ENCODE peak calls at places on chromosomes 1 and 21, in six cellular contexts. B, F, V, X, U and W are unnamed samples.

GRCh38 chr1:81387446-81387845 is 413.3 kb upstream of the ADGRL2 start:
- DNase-seq in U (no peak), V (no peak), B (no peak), F (no peak), X (no peak), W (no peak)

GRCh38 chr1:34777519-34778321 is 3.3 kb upstream of the GJB3 start:
- DNase-seq in X (no peak), B (no peak), F (peak; percentile 40), U (no peak), V (no peak), W (no peak)

GRCh38 chr1:241109039-241109438 is 248.0 kb downstream of the RGS7 start:
- DNase-seq in F (no peak), B (no peak), V (no peak), X (no peak), U (no peak), W (no peak)

GRCh38 chr1:163820190-163820589 is 498.4 kb downstream of the NUF2 start:
- DNase-seq in X (no peak), B (no peak), U (no peak), F (no peak), V (no peak), W (no peak)

GRCh38 chr21:35252831-35253230 is 203.7 kb upstream of the RUNX1 start:
- DNase-seq in F (no peak), X (no peak), B (peak; percentile 59), V (no peak), U (peak; percentile 62), W (peak; percentile 47)

GRCh38 chr1:225462429-225462713 is 34.5 kb upstream of the LBR start:
- DNase-seq in F (peak; percentile 58), B (no peak), U (no peak), X (no peak), V (no peak), W (no peak)

GRCh38 chr1:193335797-193336428 is 149.5 kb upstream of the B3GALT2 start:
- DNase-seq in B (peak; percentile 64), U (no peak), X (peak; percentile 46), V (no peak), F (no peak), W (peak; percentile 65)

GRCh38 chr1:230160957-230161771 is 94.1 kb downstream of the GALNT2 start:
- DNase-seq in X (no peak), U (no peak), F (no peak), B (peak; percentile 54), V (no peak), W (no peak)

GRCh38 chr1:160578175-160578693 is 1.1 kb downstream of the CD84 start:
- DNase-seq in U (no peak), B (no peak), V (no peak), X (no peak), F (no peak), W (no peak)

GRCh38 chr21:38925923-38926322 is 120.2 kb downstream of the ETS2 start:
- DNase-seq in X (peak; percentile 55), U (peak; percentile 76), F (peak; percentile 89), V (no peak), B (peak; percentile 84), W (peak; percentile 87)

GRCh38 chr1:192758492-192758891 is 50.3 kb upstream of the RGS2 start:
- DNase-seq in U (no peak), V (no peak), B (no peak), X (no peak), F (no peak), W (no peak)

GRCh38 chr1:15758953-15759661 is 512 bp downstream of the FBLIM1 start:
- DNase-seq in B (peak; percentile 21), V (no peak), X (no peak), F (no peak), U (no peak), W (no peak)

GRCh38 chr1:193729429-193729828 is 543.0 kb upstream of the B3GALT2 start:
- DNase-seq in X (no peak), V (no peak), U (no peak), F (no peak), B (no peak), W (no peak)

GRCh38 chr1:118859999-118860398 is 128.1 kb downstream of the TBX15 start:
- DNase-seq in B (no peak), V (no peak), F (no peak), X (no peak), U (no peak), W (no peak)

GRCh38 chr1:23995431-23995837 is 15.3 kb upstream of the SRSF10 start:
- DNase-seq in F (no peak), V (no peak), X (no peak), U (no peak), B (no peak), W (no peak)

GRCh38 chr1:245814651-245815050 is 659.9 kb downstream of the KIF26B start:
- DNase-seq in U (no peak), B (no peak), V (no peak), F (no peak), X (no peak), W (no peak)

GRCh38 chr1:114189398-114189797 is 35.7 kb upstream of the SYT6 start:
- DNase-seq in X (no peak), B (no peak), U (no peak), F (no peak), V (no peak), W (no peak)

GRCh38 chr1:163231385-163231784 is 28.7 kb upstream of the RGS5 start:
- DNase-seq in X (peak; percentile 33), F (no peak), V (no peak), B (peak; percentile 30), U (peak; percentile 31), W (peak; percentile 9)

GRCh38 chr1:56376188-56376984 is 203.0 kb downstream of the PLPP3 start:
- DNase-seq in B (peak; percentile 49), X (no peak), V (no peak), U (peak; percentile 18), F (peak; percentile 86), W (no peak)

GRCh38 chr21:36470294-36470693 is 9.6 kb downstream of the CLDN14 start:
- DNase-seq in B (no peak), F (no peak), V (no peak), U (no peak), X (no peak), W (no peak)

GRCh38 chr1:53508991-53509663 is 49.9 kb downstream of the DMRTB1 start:
- DNase-seq in V (no peak), B (no peak), F (no peak), U (no peak), X (no peak), W (peak; percentile 15)

GRCh38 chr1:53968125-53968513 is 22.0 kb downstream of the LRRC42 start:
- DNase-seq in X (no peak), B (no peak), F (no peak), U (no peak), V (no peak), W (no peak)

GRCh38 chr1:46621930-46622329 is 5.3 kb upstream of the MOB3C start:
- DNase-seq in B (peak; percentile 45), X (no peak), U (no peak), F (no peak), V (no peak), W (no peak)

GRCh38 chr1:63782982-63783381 is 9.2 kb downstream of the ROR1 start:
- DNase-seq in U (no peak), B (no peak), X (no peak), F (no peak), V (no peak), W (no peak)

DNA sequence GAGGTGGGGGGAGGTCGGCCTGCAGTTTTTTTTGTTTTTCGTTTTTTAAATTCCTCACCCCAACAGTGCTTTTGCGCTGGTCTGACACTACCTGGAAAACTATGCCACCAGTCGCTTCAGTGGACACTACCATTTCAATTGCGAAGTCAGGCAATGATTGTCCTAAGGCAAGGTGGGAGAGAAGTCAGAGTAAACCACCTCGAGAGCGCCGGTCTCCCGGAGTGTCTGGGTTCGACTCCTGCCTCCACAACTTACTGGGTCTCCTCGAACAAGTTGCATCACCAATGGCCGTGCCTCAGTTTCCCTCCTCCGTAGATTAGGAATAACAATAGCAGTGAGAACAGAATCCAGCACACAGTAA is 593 bp upstream of the SLC44A3 start:
- DNase-seq in F (no peak), X (no peak), U (no peak), B (no peak), V (no peak), W (no peak)
- H3K4me3 ChIP-seq in F (peak overlapping the region; percentile 13), X (peak overlapping the region; percentile 65), U (peak overlapping the region; percentile 63), B (peak overlapping the region; percentile 70), V (peak overlapping the region; percentile 46), W (peak overlapping the region; percentile 63)

GRCh38 chr21:42922918-42923317 is 2.5 kb downstream of the ERVH48-1 start:
- DNase-seq in F (no peak), U (no peak), V (no peak), B (no peak), X (no peak), W (no peak)
- H3K4me3 ChIP-seq in F (no peak overlapping the region), U (no peak overlapping the region), V (no peak overlapping the region), B (no peak overlapping the region), X (no peak overlapping the region), W (no peak overlapping the region)

DNA sequence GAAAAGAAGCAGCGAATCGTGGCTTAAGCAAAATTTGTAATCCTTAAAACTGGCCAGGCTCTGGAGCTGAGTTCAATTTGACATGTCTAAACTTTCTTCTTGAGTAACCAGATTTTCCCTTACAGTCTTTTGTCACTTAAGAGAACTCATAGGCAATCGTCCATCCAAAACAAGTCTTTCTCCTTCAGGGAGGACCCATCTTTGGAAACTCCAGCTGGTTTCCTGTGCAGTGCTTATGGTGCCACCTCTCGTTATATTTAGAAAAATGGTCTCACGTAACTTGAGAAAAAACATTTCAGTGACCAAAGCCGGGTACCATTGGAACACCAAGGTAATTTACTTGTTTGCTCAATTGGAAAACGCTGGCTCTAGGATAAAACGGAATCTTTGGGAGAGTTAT is 1.9 kb upstream of the PTTG1IP start:
- DNase-seq in X (no peak), U (no peak), B (peak; percentile 52), F (no peak), V (peak; percentile 66), W (no peak)
- H3K4me3 ChIP-seq in X (no peak overlapping the region), U (peak overlapping the region; percentile 41), B (peak overlapping the region; percentile 63), F (no peak overlapping the region), V (peak overlapping the region; percentile 78), W (peak overlapping the region; percentile 58)

GRCh38 chr1:207908112-207908734 is 2.7 kb downstream of the CD34 start:
- DNase-seq in V (no peak), F (no peak), X (no peak), B (no peak), U (no peak), W (no peak)

GRCh38 chr1:207913951-207914350 is 3.0 kb upstream of the CD34 start:
- DNase-seq in B (no peak), U (no peak), F (no peak), X (no peak), V (no peak), W (no peak)

GRCh38 chr1:207910678-207911354 is at the start of gene CD34:
- DNase-seq in X (no peak), B (no peak), U (no peak), V (no peak), F (peak; percentile 88), W (no peak)

GRCh38 chr1:207911983-207912760 is 1.2 kb upstream of the CD34 start:
- DNase-seq in U (no peak), B (no peak), X (no peak), F (no peak), V (no peak), W (no peak)

GRCh38 chr1:207909687-207910086 is 1.2 kb downstream of the CD34 start:
- DNase-seq in F (no peak), B (no peak), X (no peak), U (no peak), V (no peak), W (no peak)
- H3K4me3 ChIP-seq in F (no peak overlapping the region), B (no peak overlapping the region), X (no peak overlapping the region), U (no peak overlapping the region), V (no peak overlapping the region), W (no peak overlapping the region)